ENCODE peak calls at places on chromosomes 1 and 21, in ten cellular contexts. T is CD8-positive, alpha-beta T cell; G is neural crest cell; E is Ammon's horn; F is mucosa of gallbladder; W is HEK293T; S is kidney; U is cardiac fibroblast; A is stimulated activated CD8-positive, alpha-beta memory T cell treated with anti-CD3 and anti-CD28 coated beads, Interleukin-4, amount 100 ng/mL, for 24 hours; Y is M059J. K is an unnamed sample.
A peak's percentile ranks its signal among the peaks of the same experiment; 100 is the strongest.

GRCh38 chr1:176880954-176881595 is 283.4 kb downstream of the ASTN1 start:
- DNase-seq in W (peak; percentile 88), T (peak; percentile 16), Y (peak; percentile 64), G (peak; percentile 87), S (peak; percentile 77), E (peak; percentile 84), U (peak; percentile 76), F (peak; percentile 71), A (peak; percentile 2), K (no peak)

GRCh38 chr1:107626075-107626796 is 338.7 kb downstream of the VAV3 start:
- DNase-seq in A (no peak), Y (peak; percentile 82), T (no peak), G (no peak), U (peak; percentile 1), F (no peak), E (no peak), W (peak; percentile 44), S (no peak), K (no peak)

GRCh38 chr1:53076165-53076564 is 14.2 kb downstream of the PODN start:
- DNase-seq in G (no peak), S (peak; percentile 32), A (no peak), T (no peak), F (no peak), W (no peak), U (no peak), Y (no peak), E (no peak), K (no peak)

GRCh38 chr1:221328371-221328770 is 413.5 kb downstream of the DUSP10 start:
- DNase-seq in S (no peak), E (no peak), G (no peak), T (no peak), W (no peak), U (no peak), Y (no peak), F (no peak), A (no peak), K (no peak)

GRCh38 chr1:228866498-228866897 is 131.2 kb downstream of the RHOU start:
- DNase-seq in F (no peak), U (peak; percentile 49), G (no peak), A (no peak), Y (no peak), S (no peak), E (no peak), W (no peak), T (no peak), K (no peak)

GRCh38 chr1:117137281-117137680 is 15.7 kb upstream of the TRIM45 start:
- DNase-seq in Y (no peak), F (no peak), U (no peak), A (no peak), W (no peak), G (no peak), S (no peak), T (no peak), E (no peak), K (no peak)

GRCh38 chr1:106924360-106924759 is 132.1 kb upstream of the PRMT6 start:
- DNase-seq in Y (peak; percentile 53), S (peak; percentile 20), F (no peak), U (no peak), G (no peak), A (no peak), T (no peak), W (peak; percentile 14), E (peak; percentile 10), K (no peak)

GRCh38 chr1:77263708-77264107 is 18.1 kb upstream of the AK5 start:
- DNase-seq in T (no peak), S (no peak), W (no peak), E (no peak), U (no peak), F (no peak), A (no peak), Y (no peak), G (no peak), K (no peak)

GRCh38 chr1:97350662-97351061 is 570.2 kb downstream of the DPYD start:
- DNase-seq in E (no peak), Y (no peak), F (no peak), W (no peak), A (no peak), G (no peak), U (no peak), T (no peak), S (no peak), K (no peak)

GRCh38 chr1:35210306-35211112 is 17.6 kb upstream of the SFPQ start:
- DNase-seq in E (no peak), Y (no peak), T (no peak), A (no peak), W (no peak), S (no peak), U (no peak), F (no peak), G (no peak), K (no peak)

GRCh38 chr1:146034976-146035469 is 13.5 kb upstream of the HJV start:
- DNase-seq in F (no peak), G (no peak), W (peak; percentile 27), U (peak; percentile 28), A (no peak), S (no peak), Y (peak; percentile 70), E (no peak), T (no peak), K (no peak)

GRCh38 chr1:171372418-171373088 is 58.6 kb downstream of the FMO4 start:
- DNase-seq in A (no peak), Y (no peak), G (no peak), U (peak; percentile 39), T (no peak), W (no peak), S (no peak), E (no peak), F (no peak), K (no peak)

GRCh38 chr1:210438928-210439841 is 110.5 kb downstream of the HHAT start:
- DNase-seq in F (no peak), T (no peak), U (peak; percentile 13), W (no peak), S (no peak), A (no peak), G (no peak), Y (peak; percentile 99), E (no peak), K (peak; percentile 100)

GRCh38 chr21:42343556-42343955 is 7.2 kb downstream of the TFF2 start:
- DNase-seq in U (no peak), E (no peak), G (no peak), Y (no peak), W (no peak), S (no peak), F (no peak), T (no peak), A (no peak), K (no peak)

GRCh38 chr1:182761396-182762395 is 27.9 kb upstream of the NPL start:
- DNase-seq in S (no peak), Y (no peak), T (no peak), F (no peak), W (no peak), G (no peak), E (no peak), U (no peak), A (no peak), K (no peak)

GRCh38 chr1:8439015-8439702 is 121.2 kb downstream of the SLC45A1 start:
- DNase-seq in T (no peak), A (no peak), F (peak; percentile 73), E (peak; percentile 90), G (peak; percentile 49), S (peak; percentile 90), W (peak; percentile 80), U (peak; percentile 92), Y (peak; percentile 89), K (no peak)

GRCh38 chr1:4172659-4173599 is 272.9 kb upstream of the C1orf174 start:
- DNase-seq in F (no peak), E (peak; percentile 58), Y (no peak), W (peak; percentile 9), A (no peak), S (no peak), U (no peak), T (no peak), G (peak; percentile 9), K (no peak)

GRCh38 chr1:1358433-1359201 is at the start of gene MXRA8:
- DNase-seq in Y (no peak), A (no peak), T (peak; percentile 28), G (no peak), S (peak; percentile 90), W (no peak), U (peak; percentile 90), E (peak; percentile 50), F (peak; percentile 60), K (peak; percentile 73)

GRCh38 chr1:24119859-24120756 is 8.2 kb upstream of the MYOM3 start:
- DNase-seq in G (no peak), A (no peak), S (peak; percentile 67), U (peak; percentile 88), W (no peak), E (no peak), F (peak; percentile 82), Y (no peak), T (no peak), K (no peak)

GRCh38 chr1:183548136-183548535 is 42.1 kb downstream of the NCF2 start:
- DNase-seq in S (no peak), Y (no peak), E (no peak), A (no peak), F (no peak), T (no peak), W (no peak), U (no peak), G (no peak), K (no peak)

GRCh38 chr1:175376194-175376593 is 183.6 kb upstream of the KIAA0040 start:
- DNase-seq in G (no peak), A (no peak), T (no peak), U (peak; percentile 16), S (no peak), E (peak; percentile 48), W (peak; percentile 31), F (no peak), Y (peak; percentile 11), K (no peak)

GRCh38 chr1:242828828-242829227 is 304.3 kb upstream of the PLD5 start:
- DNase-seq in E (peak; percentile 83), S (no peak), F (no peak), U (no peak), A (no peak), G (no peak), T (no peak), Y (no peak), W (no peak), K (no peak)

K was measured in BJ.